ENCODE peak calls at places on chromosomes 2 and 18, in seven cellular contexts. G, J, C, U, R, A and Z are unnamed samples.
A peak's percentile ranks its signal among the peaks of the same experiment; 100 is the strongest.

GRCh38 chr2:61396005-61396404 is 74.9 kb downstream of the USP34 start:
- DNase-seq in A (no peak), U (no peak), G (no peak), R (no peak), J (no peak), C (no peak), Z (no peak)

GRCh38 chr2:25274868-25275574 is 66.7 kb downstream of the DNMT3A start:
- DNase-seq in G (no peak), C (peak; percentile 52), J (no peak), R (no peak), U (no peak), A (no peak), Z (no peak)

GRCh38 chr18:34031810-34032209 is 192.9 kb downstream of the NOL4 start:
- DNase-seq in R (no peak), A (no peak), U (peak; percentile 50), J (no peak), G (peak; percentile 15), C (no peak), Z (peak; percentile 3)

GRCh38 chr2:237968048-237968862 is 1.4 kb downstream of the UBE2F start:
- DNase-seq in A (no peak), J (peak; percentile 55), R (no peak), U (peak; percentile 43), C (peak; percentile 71), G (no peak), Z (peak; percentile 74)

GRCh38 chr18:63881851-63882250 is 5.7 kb upstream of the SERPINB2 start:
- DNase-seq in C (peak; percentile 65), R (no peak), J (peak; percentile 38), U (no peak), G (no peak), A (no peak), Z (peak; percentile 29)

GRCh38 chr2:175366814-175367213 is 185.3 kb upstream of the ATP5MC3 start:
- DNase-seq in G (peak; percentile 53), C (peak; percentile 43), J (peak; percentile 42), A (peak; percentile 53), R (peak; percentile 41), U (peak; percentile 52), Z (peak; percentile 13)

GRCh38 chr2:71609958-71610357 is 156.6 kb downstream of the DYSF start:
- DNase-seq in A (no peak), R (no peak), C (peak; percentile 54), U (no peak), G (no peak), J (peak; percentile 57), Z (peak; percentile 70)

GRCh38 chr2:54454922-54455583 is 1.1 kb upstream of the SPTBN1 start:
- DNase-seq in G (peak; percentile 37), A (peak; percentile 62), R (peak; percentile 12), U (peak; percentile 38), J (peak; percentile 37), C (no peak), Z (peak; percentile 66)

GRCh38 chr2:230794472-230794871 is 70.3 kb upstream of the ITM2C start:
- DNase-seq in G (no peak), A (no peak), R (no peak), C (peak; percentile 19), U (no peak), J (peak; percentile 84), Z (peak; percentile 92)

GRCh38 chr18:44803019-44803650 is 122.4 kb downstream of the SETBP1 start:
- DNase-seq in C (peak; percentile 53), A (no peak), J (peak; percentile 98), G (peak; percentile 51), U (no peak), R (no peak), Z (no peak)

GRCh38 chr2:127065299-127065931 is 41.5 kb downstream of the BIN1 start:
- DNase-seq in C (no peak), U (no peak), J (no peak), R (no peak), G (no peak), A (no peak), Z (no peak)

GRCh38 chr2:400988-401679 is 113.2 kb upstream of the ALKAL2 start:
- DNase-seq in G (peak; percentile 11), C (no peak), A (peak; percentile 46), J (no peak), U (no peak), R (no peak), Z (peak; percentile 64)

GRCh38 chr2:107259411-107260195 is 373.6 kb upstream of the ST6GAL2 start:
- DNase-seq in U (no peak), A (no peak), C (no peak), J (no peak), R (no peak), G (no peak), Z (no peak)

GRCh38 chr18:76432274-76432755 is 62.7 kb downstream of the ZNF516 start:
- DNase-seq in R (no peak), C (no peak), U (no peak), G (no peak), A (no peak), J (no peak), Z (no peak)

GRCh38 chr2:240423788-240424191 is 11.7 kb upstream of the GPC1 start:
- DNase-seq in U (peak; percentile 13), J (no peak), A (no peak), G (no peak), R (no peak), C (no peak), Z (no peak)

GRCh38 chr2:37326866-37327634 is 2.4 kb upstream of the PRKD3 start:
- DNase-seq in G (no peak), C (no peak), J (no peak), R (no peak), U (no peak), A (no peak), Z (peak; percentile 85)

GRCh38 chr2:215931256-215931903 is 82.0 kb downstream of the MREG start:
- DNase-seq in A (peak; percentile 87), R (peak; percentile 84), G (peak; percentile 85), U (no peak), C (peak; percentile 83), J (peak; percentile 84), Z (peak; percentile 94)

GRCh38 chr18:63454497-63454896 is 22.3 kb upstream of the SERPINB5 start:
- DNase-seq in J (no peak), C (no peak), U (no peak), A (no peak), R (no peak), G (no peak), Z (no peak)

GRCh38 chr2:218991674-218992168 is 1.5 kb downstream of the CRYBA2 start:
- DNase-seq in C (peak; percentile 47), R (no peak), A (no peak), U (no peak), J (peak; percentile 36), G (peak; percentile 45), Z (no peak)

GRCh38 chr18:63146185-63146584 is 173.4 kb downstream of the BCL2 start:
- DNase-seq in C (no peak), R (no peak), G (no peak), U (no peak), A (no peak), J (no peak), Z (no peak)

GRCh38 chr18:26803643-26804042 is 61.9 kb downstream of the AQP4 start:
- DNase-seq in U (no peak), G (peak; percentile 20), J (no peak), C (no peak), A (no peak), R (no peak), Z (no peak)

GRCh38 chr2:121049141-121049540 is 235.9 kb downstream of the TFCP2L1 start:
- DNase-seq in J (no peak), U (no peak), G (no peak), R (no peak), C (no peak), A (no peak), Z (no peak)

GRCh38 chr2:185934232-185934631 is 195.6 kb downstream of the FSIP2 start:
- DNase-seq in C (no peak), J (no peak), G (no peak), A (no peak), U (no peak), R (no peak), Z (no peak)

GRCh38 chr2:234710587-234710986 is 213.7 kb upstream of the ARL4C start:
- DNase-seq in U (no peak), A (no peak), J (no peak), R (no peak), G (no peak), C (no peak), Z (no peak)

GRCh38 chr2:109421606-109422005 is 192.2 kb downstream of the SEPTIN10 start:
- DNase-seq in R (no peak), A (no peak), C (no peak), U (no peak), J (no peak), G (no peak), Z (no peak)
- H2BK5ac ChIP-seq in R (no peak overlapping the region), A (no peak overlapping the region), C (no peak overlapping the region), U (no peak overlapping the region), J (no peak overlapping the region), G (no peak overlapping the region), Z (no peak overlapping the region)

GRCh38 chr18:60235164-60235563 is 137.4 kb downstream of the MC4R start:
- DNase-seq in G (peak; percentile 54), C (no peak), A (no peak), R (no peak), J (no peak), U (no peak), Z (peak; percentile 29)
- H3K18ac ChIP-seq in G (no peak overlapping the region), C (no peak overlapping the region), A (no peak overlapping the region), R (no peak overlapping the region), J (no peak overlapping the region), U (no peak overlapping the region), Z (no peak overlapping the region)

GRCh38 chr2:170723446-170723958 is 8.4 kb downstream of the SP5 start:
- DNase-seq in J (no peak), G (peak; percentile 59), C (no peak), A (no peak), U (peak; percentile 51), R (no peak), Z (no peak)
- H3K27me3 ChIP-seq in J (peaks cover 11% of the 10 kb centered on the region), G (no peaks in the 10 kb centered on the region), C (peaks cover 1% of the 10 kb centered on the region), A (peaks cover 16% of the 10 kb centered on the region), U (peaks cover under 1% of the 10 kb centered on the region), R (no peaks in the 10 kb centered on the region), Z (no peaks in the 10 kb centered on the region)

GRCh38 chr2:239339241-239339640 is 61.6 kb downstream of the HDAC4 start:
- DNase-seq in G (no peak), R (no peak), U (no peak), A (no peak), C (no peak), J (no peak), Z (no peak)
- H2BK5ac ChIP-seq in G (no peak overlapping the region), R (peak overlapping the region; percentile 76), U (no peak overlapping the region), A (no peak overlapping the region), C (no peak overlapping the region), J (no peak overlapping the region), Z (no peak overlapping the region)

GRCh38 chr2:159879061-159879604 is 81.1 kb upstream of the CD302 start:
- DNase-seq in U (no peak), G (no peak), J (no peak), C (peak; percentile 70), A (no peak), R (no peak), Z (no peak)

GRCh38 chr2:159880729-159881128 is 82.7 kb upstream of the CD302 start:
- DNase-seq in J (no peak), R (no peak), A (no peak), G (no peak), C (no peak), U (no peak), Z (no peak)

GRCh38 chr2:159882069-159882468 is 84.1 kb upstream of the CD302 start:
- DNase-seq in C (no peak), A (no peak), R (no peak), G (no peak), J (no peak), U (no peak), Z (no peak)
- H3K18ac ChIP-seq in C (no peak overlapping the region), A (no peak overlapping the region), R (no peak overlapping the region), G (no peak overlapping the region), J (no peak overlapping the region), U (no peak overlapping the region), Z (no peak overlapping the region)